ENCODE peak calls at places on chromosomes 5 and 9, in six cellular contexts. One of them, this sample, is unnamed.

GRCh38 chr5:103259705-103260355 is 1.3 kb downstream of the MACIR start:
- DNase-seq in iPS DF 19.7: no peak
- DNase-seq in NCI-H1092: no peak
- DNase-seq in PC-9: peak; percentile 45
- DNase-seq in stromal cell of bone marrow: peak; percentile 17
- DNase-seq in BJ: no peak
- DNase-seq in this sample: no peak

GRCh38 chr5:62143268-62144229 is 162.5 kb upstream of the KIF2A start:
- DNase-seq in stromal cell of bone marrow: peak; percentile 30
- DNase-seq in BJ: peak; percentile 1
- DNase-seq in PC-9: no peak
- DNase-seq in NCI-H1092: peak; percentile 3
- DNase-seq in iPS DF 19.7: no peak
- DNase-seq in this sample: no peak

GRCh38 chr9:117448066-117448465 is 33.2 kb upstream of the ASTN2 start:
- DNase-seq in iPS DF 19.7: peak; percentile 1
- DNase-seq in stromal cell of bone marrow: no peak
- DNase-seq in BJ: no peak
- DNase-seq in PC-9: peak; percentile 40
- DNase-seq in NCI-H1092: no peak
- DNase-seq in this sample: no peak

GRCh38 chr5:172164773-172165212 is 23.2 kb downstream of the STK10 start:
- DNase-seq in iPS DF 19.7: no peak
- DNase-seq in BJ: no peak
- DNase-seq in NCI-H1092: no peak
- DNase-seq in stromal cell of bone marrow: no peak
- DNase-seq in PC-9: no peak
- DNase-seq in this sample: no peak

GRCh38 chr5:163385276-163385675 is 52.1 kb upstream of the CCNG1 start:
- DNase-seq in iPS DF 19.7: no peak
- DNase-seq in stromal cell of bone marrow: peak; percentile 77
- DNase-seq in BJ: no peak
- DNase-seq in NCI-H1092: no peak
- DNase-seq in PC-9: no peak
- DNase-seq in this sample: no peak

GRCh38 chr5:116763987-116764866 is 189.6 kb upstream of the SEMA6A start:
- DNase-seq in NCI-H1092: no peak
- DNase-seq in PC-9: no peak
- DNase-seq in stromal cell of bone marrow: no peak
- DNase-seq in BJ: no peak
- DNase-seq in iPS DF 19.7: no peak
- DNase-seq in this sample: no peak

GRCh38 chr9:138073808-138074207 is 196.2 kb downstream of the CACNA1B start:
- DNase-seq in iPS DF 19.7: no peak
- DNase-seq in stromal cell of bone marrow: no peak
- DNase-seq in PC-9: no peak
- DNase-seq in NCI-H1092: no peak
- DNase-seq in BJ: no peak
- DNase-seq in this sample: no peak

GRCh38 chr5:143135832-143136551 is 267.5 kb downstream of the NR3C1 start:
- DNase-seq in PC-9: no peak
- DNase-seq in iPS DF 19.7: no peak
- DNase-seq in BJ: no peak
- DNase-seq in NCI-H1092: no peak
- DNase-seq in stromal cell of bone marrow: no peak
- DNase-seq in this sample: no peak

GRCh38 chr5:132491368-132492364 is 1.1 kb upstream of the IRF1 start:
- DNase-seq in NCI-H1092: no peak
- DNase-seq in iPS DF 19.7: no peak
- DNase-seq in BJ: no peak
- DNase-seq in stromal cell of bone marrow: no peak
- DNase-seq in PC-9: no peak
- DNase-seq in this sample: no peak

GRCh38 chr5:125257057-125257970 is 510.9 kb upstream of the ZNF608 start:
- DNase-seq in PC-9: no peak
- DNase-seq in BJ: no peak
- DNase-seq in stromal cell of bone marrow: no peak
- DNase-seq in NCI-H1092: no peak
- DNase-seq in iPS DF 19.7: no peak
- DNase-seq in this sample: peak; percentile 29

GRCh38 chr9:104386425-104387069 is 117.5 kb upstream of the OR13F1 start:
- DNase-seq in BJ: no peak
- DNase-seq in PC-9: no peak
- DNase-seq in iPS DF 19.7: peak; percentile 30
- DNase-seq in stromal cell of bone marrow: peak; percentile 21
- DNase-seq in NCI-H1092: peak; percentile 29
- DNase-seq in this sample: peak; percentile 69

GRCh38 chr5:73692166-73692640 is 66.2 kb downstream of the ARHGEF28 start:
- DNase-seq in BJ: peak; percentile 41
- DNase-seq in NCI-H1092: no peak
- DNase-seq in PC-9: peak; percentile 41
- DNase-seq in stromal cell of bone marrow: peak; percentile 66
- DNase-seq in iPS DF 19.7: no peak
- DNase-seq in this sample: no peak

GRCh38 chr5:142164315-142164714 is 55.7 kb downstream of the NDFIP1 start:
- DNase-seq in BJ: no peak
- DNase-seq in PC-9: no peak
- DNase-seq in iPS DF 19.7: no peak
- DNase-seq in stromal cell of bone marrow: no peak
- DNase-seq in NCI-H1092: no peak
- DNase-seq in this sample: no peak

GRCh38 chr5:72282878-72283277 is 37.2 kb downstream of the MRPS27 start:
- DNase-seq in stromal cell of bone marrow: no peak
- DNase-seq in iPS DF 19.7: no peak
- DNase-seq in BJ: no peak
- DNase-seq in PC-9: no peak
- DNase-seq in NCI-H1092: no peak
- DNase-seq in this sample: no peak

GRCh38 chr5:52043543-52043942 is 660.3 kb downstream of the ISL1 start:
- DNase-seq in iPS DF 19.7: no peak
- DNase-seq in stromal cell of bone marrow: no peak
- DNase-seq in PC-9: no peak
- DNase-seq in BJ: no peak
- DNase-seq in NCI-H1092: peak; percentile 89
- DNase-seq in this sample: peak; percentile 88

GRCh38 chr5:145855842-145856267 is 17.0 kb downstream of the GRXCR2 start:
- DNase-seq in iPS DF 19.7: no peak
- DNase-seq in NCI-H1092: no peak
- DNase-seq in BJ: no peak
- DNase-seq in stromal cell of bone marrow: no peak
- DNase-seq in PC-9: no peak
- DNase-seq in this sample: peak; percentile 25

GRCh38 chr5:103407399-103407798 is 148.8 kb downstream of the MACIR start:
- DNase-seq in BJ: no peak
- DNase-seq in iPS DF 19.7: no peak
- DNase-seq in stromal cell of bone marrow: no peak
- DNase-seq in NCI-H1092: no peak
- DNase-seq in PC-9: no peak
- DNase-seq in this sample: no peak

GRCh38 chr9:97292200-97292599 is 15.3 kb upstream of the CCDC180 start:
- DNase-seq in PC-9: no peak
- DNase-seq in BJ: no peak
- DNase-seq in NCI-H1092: no peak
- DNase-seq in stromal cell of bone marrow: no peak
- DNase-seq in iPS DF 19.7: no peak
- DNase-seq in this sample: no peak

GRCh38 chr5:179124329-179124852 is 64.2 kb downstream of the ZNF354C start:
- DNase-seq in iPS DF 19.7: no peak
- DNase-seq in stromal cell of bone marrow: no peak
- DNase-seq in NCI-H1092: no peak
- DNase-seq in PC-9: no peak
- DNase-seq in BJ: no peak
- DNase-seq in this sample: no peak

GRCh38 chr9:71966601-71967000 is 55.2 kb downstream of the C9orf85 start:
- DNase-seq in stromal cell of bone marrow: no peak
- DNase-seq in BJ: no peak
- DNase-seq in iPS DF 19.7: peak; percentile 67
- DNase-seq in PC-9: no peak
- DNase-seq in NCI-H1092: no peak
- DNase-seq in this sample: no peak

GRCh38 chr5:109937951-109938350 is 248.2 kb downstream of the MAN2A1 start:
- DNase-seq in NCI-H1092: no peak
- DNase-seq in stromal cell of bone marrow: no peak
- DNase-seq in PC-9: no peak
- DNase-seq in iPS DF 19.7: no peak
- DNase-seq in BJ: no peak
- DNase-seq in this sample: no peak

GRCh38 chr5:175387144-175387543 is 56.8 kb downstream of the DRD1 start:
- DNase-seq in NCI-H1092: no peak
- DNase-seq in stromal cell of bone marrow: no peak
- DNase-seq in PC-9: no peak
- DNase-seq in BJ: no peak
- DNase-seq in iPS DF 19.7: no peak
- DNase-seq in this sample: no peak

GRCh38 chr9:93086445-93087224 is 9.4 kb upstream of the CARD19 start:
- DNase-seq in iPS DF 19.7: no peak
- DNase-seq in NCI-H1092: no peak
- DNase-seq in stromal cell of bone marrow: no peak
- DNase-seq in PC-9: no peak
- DNase-seq in BJ: no peak
- DNase-seq in this sample: no peak

GRCh38 chr5:154642499-154643245 is 112.5 kb upstream of the LARP1 start:
- DNase-seq in BJ: no peak
- DNase-seq in NCI-H1092: no peak
- DNase-seq in PC-9: peak; percentile 38
- DNase-seq in iPS DF 19.7: no peak
- DNase-seq in stromal cell of bone marrow: no peak
- DNase-seq in this sample: no peak

GRCh38 chr9:127424669-127424986 is 446 bp downstream of the ZNF79 start:
- DNase-seq in iPS DF 19.7: no peak
- DNase-seq in NCI-H1092: no peak
- DNase-seq in PC-9: no peak
- DNase-seq in BJ: no peak
- DNase-seq in stromal cell of bone marrow: no peak
- DNase-seq in this sample: no peak

GRCh38 chr5:418681-419121 is 24.3 kb upstream of the EXOC3 start:
- DNase-seq in BJ: no peak
- DNase-seq in iPS DF 19.7: no peak
- DNase-seq in PC-9: no peak
- DNase-seq in stromal cell of bone marrow: no peak
- DNase-seq in NCI-H1092: peak; percentile 54
- DNase-seq in this sample: no peak

GRCh38 chr5:150001660-150002493 is 1.3 kb downstream of the HMGXB3 start:
- DNase-seq in iPS DF 19.7: peak; percentile 15
- DNase-seq in NCI-H1092: peak; percentile 1
- DNase-seq in BJ: no peak
- DNase-seq in stromal cell of bone marrow: peak; percentile 64
- DNase-seq in PC-9: peak; percentile 57
- DNase-seq in this sample: peak; percentile 5

GRCh38 chr9:71929791-71930440 is 18.5 kb downstream of the C9orf85 start:
- DNase-seq in PC-9: no peak
- DNase-seq in NCI-H1092: no peak
- DNase-seq in BJ: peak; percentile 70
- DNase-seq in iPS DF 19.7: no peak
- DNase-seq in stromal cell of bone marrow: no peak
- DNase-seq in this sample: no peak